ENCODE peak calls at places on chromosomes 11 and 22, in eight cellular contexts. One of them, this sample, is unnamed.
A peak's percentile ranks its signal among the peaks of the same experiment; 100 is the strongest.

GRCh38 chr11:69352181-69352580 is 58.2 kb downstream of the MYEOV start:
- DNase-seq in heart right ventricle: no peak
- DNase-seq in activated naive CD8-positive, alpha-beta T cell treated with anti-CD3 and anti-CD28 coated beads for 36 hours: no peak
- DNase-seq in T-helper 1 cell: no peak
- DNase-seq in dermis blood vessel endothelial cell: peak; percentile 22
- DNase-seq in AG20443: no peak
- DNase-seq in fibroblast of lung: peak; percentile 51
- DNase-seq in KG1: no peak
- DNase-seq in this sample: no peak

GRCh38 chr11:123519797-123520193 is 89.7 kb downstream of the GRAMD1B start:
- DNase-seq in dermis blood vessel endothelial cell: no peak
- DNase-seq in activated naive CD8-positive, alpha-beta T cell treated with anti-CD3 and anti-CD28 coated beads for 36 hours: no peak
- DNase-seq in T-helper 1 cell: no peak
- DNase-seq in heart right ventricle: no peak
- DNase-seq in AG20443: no peak
- DNase-seq in KG1: no peak
- DNase-seq in fibroblast of lung: no peak
- DNase-seq in this sample: no peak

GRCh38 chr11:5257296-5257695 is 2.7 kb upstream of the HBG2 start:
- DNase-seq in activated naive CD8-positive, alpha-beta T cell treated with anti-CD3 and anti-CD28 coated beads for 36 hours: no peak
- DNase-seq in fibroblast of lung: no peak
- DNase-seq in KG1: no peak
- DNase-seq in T-helper 1 cell: no peak
- DNase-seq in heart right ventricle: no peak
- DNase-seq in dermis blood vessel endothelial cell: no peak
- DNase-seq in AG20443: no peak
- DNase-seq in this sample: peak; percentile 60

GRCh38 chr11:86594746-86595145 is 77.7 kb downstream of the ME3 start:
- DNase-seq in activated naive CD8-positive, alpha-beta T cell treated with anti-CD3 and anti-CD28 coated beads for 36 hours: no peak
- DNase-seq in T-helper 1 cell: no peak
- DNase-seq in fibroblast of lung: peak; percentile 68
- DNase-seq in AG20443: no peak
- DNase-seq in heart right ventricle: no peak
- DNase-seq in dermis blood vessel endothelial cell: peak; percentile 37
- DNase-seq in KG1: no peak
- DNase-seq in this sample: no peak

GRCh38 chr11:15969701-15970329 is 386.5 kb downstream of the SOX6 start:
- DNase-seq in KG1: no peak
- DNase-seq in activated naive CD8-positive, alpha-beta T cell treated with anti-CD3 and anti-CD28 coated beads for 36 hours: no peak
- DNase-seq in dermis blood vessel endothelial cell: peak; percentile 9
- DNase-seq in AG20443: peak; percentile 51
- DNase-seq in T-helper 1 cell: no peak
- DNase-seq in fibroblast of lung: peak; percentile 82
- DNase-seq in heart right ventricle: no peak
- DNase-seq in this sample: no peak

GRCh38 chr11:117857734-117858369 is 18.6 kb downstream of the FXYD6 start:
- DNase-seq in activated naive CD8-positive, alpha-beta T cell treated with anti-CD3 and anti-CD28 coated beads for 36 hours: no peak
- DNase-seq in fibroblast of lung: no peak
- DNase-seq in dermis blood vessel endothelial cell: no peak
- DNase-seq in T-helper 1 cell: no peak
- DNase-seq in AG20443: no peak
- DNase-seq in KG1: no peak
- DNase-seq in heart right ventricle: no peak
- DNase-seq in this sample: no peak

GRCh38 chr22:29106839-29107238 is 34.0 kb downstream of the KREMEN1 start:
- DNase-seq in AG20443: no peak
- DNase-seq in fibroblast of lung: no peak
- DNase-seq in dermis blood vessel endothelial cell: no peak
- DNase-seq in KG1: no peak
- DNase-seq in activated naive CD8-positive, alpha-beta T cell treated with anti-CD3 and anti-CD28 coated beads for 36 hours: no peak
- DNase-seq in heart right ventricle: no peak
- DNase-seq in T-helper 1 cell: no peak
- DNase-seq in this sample: no peak

GRCh38 chr11:111500481-111500880 is 11.7 kb downstream of the BTG4 start:
- DNase-seq in AG20443: no peak
- DNase-seq in fibroblast of lung: no peak
- DNase-seq in T-helper 1 cell: no peak
- DNase-seq in activated naive CD8-positive, alpha-beta T cell treated with anti-CD3 and anti-CD28 coated beads for 36 hours: no peak
- DNase-seq in dermis blood vessel endothelial cell: no peak
- DNase-seq in heart right ventricle: no peak
- DNase-seq in KG1: no peak
- DNase-seq in this sample: no peak

GRCh38 chr11:3735827-3736226 is 61.5 kb downstream of the NUP98 start:
- DNase-seq in AG20443: no peak
- DNase-seq in dermis blood vessel endothelial cell: peak; percentile 6
- DNase-seq in KG1: no peak
- DNase-seq in heart right ventricle: no peak
- DNase-seq in T-helper 1 cell: no peak
- DNase-seq in activated naive CD8-positive, alpha-beta T cell treated with anti-CD3 and anti-CD28 coated beads for 36 hours: no peak
- DNase-seq in fibroblast of lung: peak; percentile 24
- DNase-seq in this sample: no peak

GRCh38 chr22:46360097-46360496 is 24.6 kb downstream of the TRMU start:
- DNase-seq in KG1: no peak
- DNase-seq in T-helper 1 cell: no peak
- DNase-seq in activated naive CD8-positive, alpha-beta T cell treated with anti-CD3 and anti-CD28 coated beads for 36 hours: no peak
- DNase-seq in dermis blood vessel endothelial cell: no peak
- DNase-seq in fibroblast of lung: no peak
- DNase-seq in heart right ventricle: no peak
- DNase-seq in AG20443: no peak
- DNase-seq in this sample: no peak

GRCh38 chr22:46422896-46423295 is 87.4 kb downstream of the TRMU start:
- DNase-seq in fibroblast of lung: no peak
- DNase-seq in AG20443: no peak
- DNase-seq in heart right ventricle: peak; percentile 30
- DNase-seq in KG1: no peak
- DNase-seq in dermis blood vessel endothelial cell: no peak
- DNase-seq in T-helper 1 cell: no peak
- DNase-seq in activated naive CD8-positive, alpha-beta T cell treated with anti-CD3 and anti-CD28 coated beads for 36 hours: no peak
- DNase-seq in this sample: no peak

GRCh38 chr11:126210871-126211235 is 597 bp downstream of the RPUSD4 start:
- DNase-seq in dermis blood vessel endothelial cell: peak; percentile 29
- DNase-seq in activated naive CD8-positive, alpha-beta T cell treated with anti-CD3 and anti-CD28 coated beads for 36 hours: peak; percentile 5
- DNase-seq in AG20443: peak; percentile 39
- DNase-seq in T-helper 1 cell: no peak
- DNase-seq in fibroblast of lung: peak; percentile 6
- DNase-seq in heart right ventricle: no peak
- DNase-seq in KG1: no peak
- DNase-seq in this sample: no peak

This sample was measured in iPS DF 19.7.